ENCODE peak calls at places on chromosomes 13 and 19, in nine cellular contexts. U is OCI-LY7, L is heart left ventricle, F is ovary, A is esophagus squamous epithelium, E is GM23248, M is cardiac fibroblast, Y is thoracic aorta, G is uterus. R is an unnamed sample.

GRCh38 chr13:31172001-31172400 is 10.3 kb upstream of the HSPH1 start:
- DNase-seq in U (no peak), L (no peak), F (no peak), A (no peak), E (peak; percentile 67), M (peak; percentile 87), Y (no peak), G (no peak), R (no peak)

GRCh38 chr19:6556480-6556879 is 25.7 kb downstream of the TNFSF9 start:
- DNase-seq in U (no peak), L (no peak), F (no peak), A (no peak), E (peak; percentile 40), M (peak; percentile 71), Y (no peak), G (no peak), R (no peak)

GRCh38 chr13:95250961-95251360 is 50.3 kb downstream of the ABCC4 start:
- DNase-seq in U (no peak), L (no peak), F (no peak), A (no peak), E (no peak), M (no peak), Y (no peak), G (no peak), R (no peak)

GRCh38 chr19:12521996-12522395 is 29.3 kb downstream of the ZNF564 start:
- DNase-seq in U (peak; percentile 41), L (no peak), F (no peak), A (no peak), E (no peak), M (no peak), Y (no peak), G (no peak), R (no peak)

GRCh38 chr13:106530209-106530906 is 5.1 kb downstream of the EFNB2 start:
- DNase-seq in U (no peak), L (peak; percentile 29), F (no peak), A (no peak), E (no peak), M (no peak), Y (no peak), G (no peak), R (no peak)

GRCh38 chr19:18503971-18504885 is 17.6 kb downstream of the ELL start:
- DNase-seq in U (no peak), L (no peak), F (no peak), A (no peak), E (no peak), M (no peak), Y (no peak), G (no peak), R (no peak)

GRCh38 chr13:36059366-36059765 is 71.8 kb downstream of the DCLK1 start:
- DNase-seq in U (no peak), L (no peak), F (no peak), A (no peak), E (no peak), M (no peak), Y (no peak), G (no peak), R (no peak)

GRCh38 chr19:16368385-16369305 is 44.0 kb downstream of the KLF2 start:
- DNase-seq in U (no peak), L (no peak), F (no peak), A (no peak), E (no peak), M (no peak), Y (no peak), G (no peak), R (no peak)

GRCh38 chr13:92838786-92839185 is 387.8 kb upstream of the GPC6 start:
- DNase-seq in U (no peak), L (no peak), F (no peak), A (no peak), E (peak; percentile 86), M (peak; percentile 93), Y (no peak), G (no peak), R (peak; percentile 95)

GRCh38 chr19:33193864-33194362 is at the start of gene LRP3:
- DNase-seq in U (no peak), L (peak; percentile 52), F (peak; percentile 75), A (no peak), E (peak; percentile 54), M (peak; percentile 2), Y (no peak), G (no peak), R (no peak)

GRCh38 chr19:10404888-10405808 is 1.8 kb upstream of the CDC37 start:
- DNase-seq in U (peak; percentile 59), L (no peak), F (no peak), A (no peak), E (peak; percentile 46), M (no peak), Y (no peak), G (no peak), R (no peak)

GRCh38 chr13:109101550-109102144 is 472.2 kb downstream of the MYO16 start:
- DNase-seq in U (no peak), L (no peak), F (no peak), A (no peak), E (peak; percentile 8), M (peak; percentile 14), Y (no peak), G (no peak), R (no peak)

GRCh38 chr19:16516923-16517610 is 20.9 kb downstream of the C19orf44 start:
- DNase-seq in U (peak; percentile 23), L (no peak), F (no peak), A (no peak), E (no peak), M (no peak), Y (no peak), G (no peak), R (no peak)

GRCh38 chr19:34351382-34351802 is 13.6 kb upstream of the GPI start:
- DNase-seq in U (no peak), L (no peak), F (no peak), A (no peak), E (no peak), M (no peak), Y (no peak), G (no peak), R (peak; percentile 52)

GRCh38 chr19:35833972-35834371 is 18.3 kb downstream of the NPHS1 start:
- DNase-seq in U (no peak), L (no peak), F (no peak), A (no peak), E (no peak), M (no peak), Y (no peak), G (no peak), R (no peak)

GRCh38 chr13:63838366-63839110 is 2422.9 kb upstream of the PCDH20 start:
- DNase-seq in U (no peak), L (no peak), F (no peak), A (no peak), E (no peak), M (no peak), Y (no peak), G (no peak), R (no peak)

GRCh38 chr13:76225815-76226489 is 589.8 kb downstream of the LMO7 start:
- DNase-seq in U (no peak), L (peak; percentile 55), F (no peak), A (no peak), E (no peak), M (peak; percentile 65), Y (no peak), G (no peak), R (no peak)

DNA sequence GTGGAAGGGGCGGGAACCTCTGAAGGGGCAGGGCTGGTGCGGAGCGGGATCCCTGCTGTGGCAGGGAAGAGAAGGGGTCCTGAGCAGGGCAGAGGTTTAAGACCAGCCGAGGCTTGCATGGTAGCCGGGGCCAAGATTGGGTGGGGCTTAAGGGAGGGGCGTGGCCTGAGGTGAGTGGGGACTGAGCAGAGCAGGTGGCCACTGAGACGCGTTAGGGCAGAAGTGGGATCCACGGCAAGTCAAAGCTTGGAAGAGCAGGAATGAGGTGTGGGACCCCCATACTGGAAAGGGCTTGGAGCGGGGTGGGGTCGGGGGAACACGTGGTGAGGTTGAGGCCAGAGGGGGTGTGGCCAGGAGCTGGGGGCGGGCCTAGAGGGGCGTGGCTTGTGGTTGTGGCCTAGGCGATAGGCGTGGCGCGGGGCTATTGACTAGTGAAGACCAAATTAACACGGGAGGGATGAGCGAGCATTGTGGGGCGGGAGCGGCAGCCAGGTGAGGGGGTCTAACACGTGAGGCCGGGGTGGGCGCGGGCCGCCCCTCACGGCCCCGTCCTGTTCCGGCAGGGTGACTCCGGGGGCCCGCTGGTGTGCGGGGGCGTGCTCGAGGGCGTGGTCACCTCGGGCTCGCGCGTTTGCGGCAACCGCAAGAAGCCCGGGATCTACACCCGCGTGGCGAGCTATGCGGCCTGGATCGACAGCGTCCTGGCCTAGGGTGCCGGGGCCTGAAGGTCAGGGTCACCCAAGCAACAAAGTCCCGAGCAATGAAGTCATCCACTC is 3.3 kb downstream of the CFD start:
- DNase-seq in U (peak; percentile 89), L (peak; percentile 46), F (peak; percentile 82), A (no peak), E (peak; percentile 58), M (peak; percentile 39), Y (no peak), G (peak; percentile 53), R (no peak)
- H3K4me3 ChIP-seq in U (peak overlapping the region; percentile 59), L (peak overlapping the region; percentile 47), F (no peak overlapping the region), A (peak overlapping the region; percentile 26), E (no peak overlapping the region), M (no peak overlapping the region), Y (peak overlapping the region; percentile 25), G (no peak overlapping the region), R (no peak overlapping the region)

GRCh38 chr19:49689133-49690072 is at the start of gene ADM5:
- DNase-seq in U (no peak), L (no peak), F (peak; percentile 64), A (no peak), E (peak; percentile 51), M (no peak), Y (no peak), G (peak; percentile 63), R (no peak)
- H3K4me3 ChIP-seq in U (no peak within 1 kb of the TSS), L (peak within 1 kb of the TSS; percentile 60), F (peak within 1 kb of the TSS; percentile 39), A (peak within 1 kb of the TSS; percentile 70), E (peak within 1 kb of the TSS; percentile 82), M (peak within 1 kb of the TSS; percentile 47), Y (peak within 1 kb of the TSS; percentile 74), G (peak within 1 kb of the TSS; percentile 39), R (peak within 1 kb of the TSS; percentile 62)

DNA sequence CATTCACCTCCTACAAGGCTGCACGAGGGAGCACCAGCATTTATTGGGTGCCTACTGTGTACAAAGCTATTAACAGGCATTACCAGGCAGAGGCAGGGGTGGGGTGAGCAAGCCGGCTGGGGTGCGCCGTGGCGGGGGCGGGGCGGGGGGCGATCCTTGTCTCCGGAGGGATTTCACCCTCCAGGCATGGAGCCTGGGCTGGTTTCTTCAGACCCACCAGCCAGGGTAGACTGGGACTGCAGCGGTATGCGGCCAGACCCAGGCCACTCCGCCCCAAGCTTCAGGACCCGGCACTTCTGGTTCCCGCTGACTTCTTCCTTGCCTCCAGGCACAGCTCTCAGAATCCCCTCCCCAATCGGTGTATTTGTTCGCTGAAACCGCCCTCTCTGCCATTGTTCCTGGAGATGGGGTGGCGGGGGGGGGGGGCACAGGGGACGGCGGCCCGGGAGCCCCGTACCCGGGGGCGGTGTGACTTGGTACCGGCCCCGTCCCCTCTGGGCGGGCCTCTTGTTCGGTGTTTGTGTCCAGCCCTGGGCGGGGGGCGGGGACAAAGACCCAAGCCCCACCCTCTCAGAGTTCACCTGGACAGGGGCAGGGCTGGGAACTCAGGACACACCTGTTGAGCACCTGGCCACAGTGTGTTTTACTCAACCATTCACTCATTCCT is 14.4 kb downstream of the TJP3 start:
- DNase-seq in U (no peak), L (no peak), F (no peak), A (no peak), E (no peak), M (no peak), Y (no peak), G (no peak), R (no peak)
- H3K4me3 ChIP-seq in U (no peak overlapping the region), L (no peak overlapping the region), F (peak overlapping the region; percentile 14), A (peak overlapping the region; percentile 63), E (no peak overlapping the region), M (no peak overlapping the region), Y (no peak overlapping the region), G (no peak overlapping the region), R (no peak overlapping the region)

GRCh38 chr19:29680937-29681336 is 15.7 kb downstream of the PLEKHF1 start:
- DNase-seq in U (no peak), L (no peak), F (no peak), A (no peak), E (no peak), M (no peak), Y (no peak), G (no peak), R (no peak)
- H3K4me3 ChIP-seq in U (no peak overlapping the region), L (peak overlapping the region; percentile 19), F (no peak overlapping the region), A (peak overlapping the region; percentile 11), E (no peak overlapping the region), M (no peak overlapping the region), Y (no peak overlapping the region), G (no peak overlapping the region), R (no peak overlapping the region)

R was measured in epithelial cell of proximal tubule.